ENCODE peak calls at places on chromosomes 12 and 14, in seven cellular contexts. T, F, G, P, N, X and I are unnamed samples.

GRCh38 chr12:120760349-120761245 is 35.0 kb downstream of the ACADS start:
- DNase-seq in T (no peak), F (no peak), G (no peak), P (no peak), N (no peak), X (peak), I (no peak)

GRCh38 chr12:91202390-91202789 is 19.8 kb upstream of the DCN start:
- DNase-seq in T (no peak), F (no peak), G (no peak), P (no peak), N (no peak), X (no peak), I (no peak)

GRCh38 chr12:6748761-6749160 is 4.2 kb downstream of the MLF2 start:
- DNase-seq in T (no peak), F (no peak), G (peak), P (no peak), N (no peak), X (no peak), I (no peak)

GRCh38 chr14:76996563-76997146 is 31.9 kb downstream of the IRF2BPL start:
- DNase-seq in T (no peak), F (no peak), G (no peak), P (no peak), N (no peak), X (no peak), I (no peak)

GRCh38 chr12:59268295-59268809 is 327.5 kb upstream of the SLC16A7 start:
- DNase-seq in T (no peak), F (no peak), G (no peak), P (no peak), N (no peak), X (peak), I (no peak)

GRCh38 chr12:104243551-104243950 is 28.0 kb downstream of the TXNRD1 start:
- DNase-seq in T (no peak), F (no peak), G (no peak), P (no peak), N (no peak), X (peak), I (no peak)

GRCh38 chr14:34623506-34623905 is 6.4 kb downstream of the SNX6 start:
- DNase-seq in T (no peak), F (no peak), G (no peak), P (peak), N (no peak), X (peak), I (no peak)

GRCh38 chr12:12546314-12546772 is 16.3 kb downstream of the DUSP16 start:
- DNase-seq in T (no peak), F (no peak), G (no peak), P (no peak), N (no peak), X (no peak), I (no peak)

GRCh38 chr12:54879132-54879531 is 24.8 kb downstream of the MUCL1 start:
- DNase-seq in T (no peak), F (no peak), G (no peak), P (no peak), N (no peak), X (no peak), I (no peak)

GRCh38 chr14:101365329-101366158 is 195.8 kb upstream of the DIO3 start:
- DNase-seq in T (no peak), F (no peak), G (no peak), P (no peak), N (no peak), X (no peak), I (no peak)

GRCh38 chr12:110658882-110659281 is 30.0 kb downstream of the HVCN1 start:
- DNase-seq in T (no peak), F (no peak), G (no peak), P (no peak), N (no peak), X (no peak), I (no peak)

GRCh38 chr12:52004042-52004648 is 2.6 kb upstream of the TAMALIN start:
- DNase-seq in T (peak), F (no peak), G (peak), P (peak), N (no peak), X (peak), I (peak)

GRCh38 chr14:102140027-102140749 is 491 bp downstream of the WDR20 start:
- DNase-seq in T (peak), F (peak), G (no peak), P (peak), N (no peak), X (peak), I (no peak)

GRCh38 chr12:63382930-63383329 is 231.9 kb upstream of the AVPR1A start:
- DNase-seq in T (no peak), F (no peak), G (no peak), P (no peak), N (no peak), X (no peak), I (no peak)

GRCh38 chr12:90690120-90690519 is 264.9 kb downstream of the CCER1 start:
- DNase-seq in T (no peak), F (no peak), G (no peak), P (no peak), N (no peak), X (no peak), I (no peak)

GRCh38 chr12:9707864-9708808 is 24.8 kb downstream of the CLECL1 start:
- DNase-seq in T (no peak), F (peak), G (peak), P (peak), N (no peak), X (peak), I (peak)

GRCh38 chr14:55015006-55015405 is 11.9 kb downstream of the WDHD1 start:
- DNase-seq in T (no peak), F (no peak), G (no peak), P (no peak), N (no peak), X (no peak), I (no peak)

GRCh38 chr12:109385339-109386078 is 37.8 kb downstream of the MYO1H start:
- DNase-seq in T (no peak), F (no peak), G (no peak), P (peak), N (no peak), X (no peak), I (no peak)

GRCh38 chr14:92435154-92435553 is 78.4 kb upstream of the RIN3 start:
- DNase-seq in T (no peak), F (no peak), G (no peak), P (no peak), N (no peak), X (no peak), I (no peak)

GRCh38 chr12:98828802-98829600 is 183.9 kb downstream of the APAF1 start:
- DNase-seq in T (no peak), F (no peak), G (no peak), P (no peak), N (no peak), X (no peak), I (no peak)

GRCh38 chr14:68878908-68879307 is 86.0 kb upstream of the ZFP36L1 start:
- DNase-seq in T (no peak), F (no peak), G (no peak), P (no peak), N (no peak), X (peak), I (no peak)

GRCh38 chr14:100417466-100417865 is 94.3 kb downstream of the SLC25A47 start:
- DNase-seq in T (peak), F (no peak), G (no peak), P (peak), N (no peak), X (peak), I (no peak)

GRCh38 chr14:27739657-27740156 is 1026.9 kb upstream of the FOXG1 start:
- DNase-seq in T (no peak), F (no peak), G (no peak), P (no peak), N (no peak), X (no peak), I (no peak)

GRCh38 chr12:93032748-93033147 is 103.7 kb upstream of the EEA1 start:
- DNase-seq in T (no peak), F (no peak), G (no peak), P (no peak), N (no peak), X (no peak), I (no peak)

GRCh38 chr14:89399594-89400068 is 17.4 kb downstream of the FOXN3 start:
- DNase-seq in T (no peak), F (no peak), G (no peak), P (no peak), N (no peak), X (no peak), I (peak)

GRCh38 chr12:46357438-46358324 is 14.9 kb downstream of the SLC38A2 start:
- DNase-seq in T (no peak), F (no peak), G (no peak), P (peak), N (no peak), X (no peak), I (no peak)

GRCh38 chr12:4277856-4278581 is 4.5 kb downstream of the CCND2 start:
- DNase-seq in T (no peak), F (no peak), G (no peak), P (no peak), N (no peak), X (no peak), I (no peak)

GRCh38 chr12:3753549-3754284 is 808 bp upstream of the CRACR2A start:
- DNase-seq in T (no peak), F (no peak), G (no peak), P (no peak), N (no peak), X (peak), I (no peak)

GRCh38 chr14:75339059-75339458 is 60.4 kb downstream of the FOS start:
- DNase-seq in T (no peak), F (no peak), G (no peak), P (no peak), N (no peak), X (no peak), I (no peak)

GRCh38 chr14:30998100-30998706 is 27.2 kb upstream of the AP4S1 start:
- DNase-seq in T (no peak), F (no peak), G (no peak), P (peak), N (no peak), X (no peak), I (no peak)

GRCh38 chr12:116489116-116489515 is 70.1 kb upstream of the MAP1LC3B2 start:
- DNase-seq in T (no peak), F (no peak), G (no peak), P (no peak), N (no peak), X (no peak), I (no peak)

GRCh38 chr14:75482366-75482765 is 39.9 kb upstream of the BATF start:
- DNase-seq in T (no peak), F (no peak), G (no peak), P (no peak), N (no peak), X (no peak), I (no peak)

GRCh38 chr14:50351016-50351415 is 38.9 kb downstream of the DMAC2L start:
- DNase-seq in T (no peak), F (no peak), G (no peak), P (no peak), N (no peak), X (no peak), I (no peak)

GRCh38 chr12:88401153-88401552 is 179.1 kb downstream of the KITLG start:
- DNase-seq in T (no peak), F (no peak), G (no peak), P (peak), N (no peak), X (peak), I (no peak)

GRCh38 chr14:90820958-90821357 is 4.7 kb upstream of the TTC7B start:
- DNase-seq in T (no peak), F (peak), G (no peak), P (peak), N (no peak), X (peak), I (no peak)

GRCh38 chr14:81449114-81449513 is 49.0 kb upstream of the STON2 start:
- DNase-seq in T (no peak), F (no peak), G (no peak), P (no peak), N (no peak), X (no peak), I (no peak)

GRCh38 chr12:114662512-114663177 is 21.3 kb downstream of the TBX3 start:
- DNase-seq in T (peak), F (peak), G (peak), P (peak), N (no peak), X (peak), I (peak)

GRCh38 chr12:50243507-50243906 is 39.8 kb downstream of the LIMA1 start:
- DNase-seq in T (no peak), F (no peak), G (no peak), P (no peak), N (no peak), X (no peak), I (no peak)

GRCh38 chr12:50246873-50247612 is 36.3 kb downstream of the LIMA1 start:
- DNase-seq in T (no peak), F (no peak), G (peak), P (peak), N (no peak), X (peak), I (no peak)

GRCh38 chr12:50248406-50248805 is 34.9 kb downstream of the LIMA1 start:
- DNase-seq in T (no peak), F (no peak), G (no peak), P (no peak), N (no peak), X (no peak), I (no peak)

GRCh38 chr12:50248883-50249282 is 34.4 kb downstream of the LIMA1 start:
- DNase-seq in T (no peak), F (no peak), G (no peak), P (no peak), N (no peak), X (no peak), I (no peak)

GRCh38 chr12:50246159-50246865 is 37.0 kb downstream of the LIMA1 start:
- DNase-seq in T (no peak), F (no peak), G (no peak), P (no peak), N (no peak), X (peak), I (no peak)
- H3K27ac ChIP-seq in T (no peak), F (no peak), G (peak), P (peak), N (peak), X (peak), I (no peak)

GRCh38 chr14:104931323-104931770 is 6.7 kb downstream of the PLD4 start:
- DNase-seq in T (no peak), F (no peak), G (no peak), P (no peak), N (no peak), X (peak), I (no peak)
- H3K27ac ChIP-seq in T (no peak), F (no peak), G (no peak), P (peak), N (no peak), X (no peak), I (no peak)

DNA sequence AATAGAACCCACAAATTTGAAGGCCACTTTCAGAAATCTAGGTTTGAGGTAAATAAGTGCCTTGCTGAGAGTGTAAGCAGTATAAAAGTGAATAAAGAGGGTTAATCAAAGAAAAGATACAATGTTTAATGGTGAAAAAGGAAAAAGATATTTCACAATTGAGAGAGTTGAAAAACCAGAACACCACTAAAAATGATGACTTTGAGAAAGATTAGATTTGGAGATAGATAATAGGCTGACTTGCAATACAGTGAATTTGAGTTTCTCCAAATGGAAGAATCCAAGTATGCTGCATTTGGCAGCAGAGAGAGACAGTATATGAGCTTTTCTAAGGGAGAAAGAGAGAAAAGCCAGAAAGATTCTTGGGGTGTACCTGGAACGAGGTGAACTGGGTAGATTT is 2.2 kb downstream of the DENR start:
- DNase-seq in T (no peak), F (no peak), G (no peak), P (no peak), N (no peak), X (no peak), I (no peak)
- H3K27ac ChIP-seq in T (no peak), F (no peak), G (no peak), P (no peak), N (no peak), X (peak), I (no peak)

DNA sequence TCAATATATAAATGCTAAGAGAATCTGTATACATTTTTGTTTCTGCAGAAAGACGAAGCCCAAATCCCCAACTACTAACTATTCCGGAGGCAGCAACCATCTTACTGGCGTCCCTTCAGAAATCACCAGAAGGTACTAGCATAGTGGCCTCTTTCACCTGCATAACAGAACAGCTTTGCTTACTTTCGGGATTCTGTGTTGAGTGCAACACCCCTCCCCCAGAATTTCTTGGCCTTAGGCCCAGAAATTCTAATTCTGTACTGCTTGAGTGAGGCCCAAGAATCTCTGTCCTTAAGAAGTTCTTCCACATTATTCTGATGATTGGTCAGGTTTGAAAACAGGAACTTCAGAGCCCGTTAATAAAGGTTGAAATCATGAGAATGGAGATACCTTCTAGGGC is 2.9 kb downstream of the SPX start:
- DNase-seq in T (no peak), F (no peak), G (no peak), P (no peak), N (no peak), X (no peak), I (no peak)
- H3K27ac ChIP-seq in T (no peak), F (no peak), G (peak), P (no peak), N (no peak), X (no peak), I (no peak)

GRCh38 chr12:69442894-69443293 is 27.3 kb upstream of the FRS2 start:
- DNase-seq in T (no peak), F (no peak), G (no peak), P (no peak), N (no peak), X (no peak), I (no peak)
- H3K27ac ChIP-seq in T (no peak), F (no peak), G (no peak), P (no peak), N (no peak), X (no peak), I (no peak)

DNA sequence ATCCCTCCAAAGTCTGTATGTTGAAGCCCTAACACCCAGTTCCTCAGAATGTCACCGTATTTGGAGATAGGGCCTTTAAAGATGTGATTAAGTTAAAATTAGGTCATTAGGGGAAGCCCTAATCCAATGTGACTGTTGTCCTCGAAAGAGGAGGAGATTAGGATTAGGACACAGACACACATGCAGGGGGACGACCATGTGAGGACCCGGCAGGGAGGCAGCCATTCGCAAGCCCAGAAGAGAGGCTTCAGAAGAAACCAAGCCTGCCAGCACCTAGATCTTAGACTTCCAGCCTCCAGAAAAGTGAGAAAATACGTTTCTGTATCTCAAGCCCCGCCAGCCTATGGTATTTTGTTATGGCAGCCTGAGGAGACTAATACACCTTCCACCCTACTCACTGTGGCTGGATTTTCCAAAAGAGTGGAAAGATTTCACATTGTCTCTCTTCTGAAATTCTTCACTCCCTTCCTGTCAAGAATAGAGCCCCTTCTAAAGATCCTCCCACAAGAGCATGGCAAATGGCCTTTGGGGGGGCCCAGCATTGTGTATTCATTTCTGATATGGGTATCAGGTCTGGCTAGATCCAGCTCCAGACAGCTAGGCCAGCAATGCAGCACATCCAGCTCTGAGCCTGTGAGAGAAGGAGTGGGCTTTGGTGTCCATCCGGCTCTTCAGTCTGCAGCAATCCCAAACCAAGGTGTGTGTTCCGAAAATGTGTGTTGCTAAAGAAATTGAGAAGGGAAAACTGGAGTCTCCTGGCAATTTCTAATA is 15.4 kb upstream of the UBC start:
- DNase-seq in T (no peak), F (no peak), G (no peak), P (no peak), N (no peak), X (no peak), I (no peak)
- H3K27ac ChIP-seq in T (no peak), F (no peak), G (no peak), P (peak), N (peak), X (no peak), I (no peak)